ENCODE peak calls at places on chromosomes 13 and 19, in five cellular contexts. P, T, N, J and V are unnamed samples.

GRCh38 chr19:58021541-58022282 is 12.1 kb upstream of the ZSCAN1 start:
- DNase-seq in P (no peak), T (peak; percentile 65), N (peak; percentile 58), J (no peak), V (no peak)

GRCh38 chr19:4866595-4867424 is 657 bp downstream of the PLIN3 start:
- DNase-seq in P (peak; percentile 91), T (peak; percentile 53), N (peak; percentile 51), J (no peak), V (peak; percentile 39)

GRCh38 chr13:48624858-48625257 is 28.9 kb upstream of the CYSLTR2 start:
- DNase-seq in P (no peak), T (peak; percentile 52), N (no peak), J (no peak), V (no peak)

GRCh38 chr13:83352391-83352790 is 529.9 kb downstream of the SLITRK1 start:
- DNase-seq in P (no peak), T (no peak), N (no peak), J (no peak), V (no peak)

GRCh38 chr13:49455016-49455398 is 10.9 kb downstream of the SETDB2 start:
- DNase-seq in P (no peak), T (no peak), N (no peak), J (no peak), V (no peak)

GRCh38 chr19:47625650-47626049 is 16.7 kb downstream of the BICRA start:
- DNase-seq in P (peak; percentile 51), T (no peak), N (no peak), J (no peak), V (no peak)

GRCh38 chr19:6723738-6724137 is 3.3 kb upstream of the C3 start:
- DNase-seq in P (peak; percentile 24), T (peak; percentile 57), N (no peak), J (no peak), V (no peak)

GRCh38 chr13:33033361-33033812 is 17.2 kb downstream of the KL start:
- DNase-seq in P (peak; percentile 70), T (no peak), N (no peak), J (no peak), V (peak; percentile 39)

GRCh38 chr19:17576758-17577532 is 21.5 kb downstream of the COLGALT1 start:
- DNase-seq in P (peak; percentile 89), T (peak; percentile 51), N (no peak), J (no peak), V (no peak)

GRCh38 chr13:45768668-45769067 is 66.5 kb downstream of the CBY2 start:
- DNase-seq in P (no peak), T (no peak), N (no peak), J (no peak), V (no peak)

GRCh38 chr13:101144808-101145419 is 271.4 kb downstream of the NALCN start:
- DNase-seq in P (no peak), T (peak; percentile 73), N (no peak), J (no peak), V (no peak)

GRCh38 chr13:28401303-28402056 is 93.4 kb downstream of the FLT1 start:
- DNase-seq in P (no peak), T (peak; percentile 89), N (no peak), J (no peak), V (no peak)

GRCh38 chr13:71625694-71626093 is 241.3 kb downstream of the DACH1 start:
- DNase-seq in P (no peak), T (peak; percentile 54), N (no peak), J (no peak), V (no peak)

GRCh38 chr13:80201686-80202085 is 139.2 kb downstream of the SPRY2 start:
- DNase-seq in P (no peak), T (no peak), N (no peak), J (no peak), V (no peak)
- H3K4me3 ChIP-seq in P (no peak overlapping the region), T (no peak overlapping the region), N (no peak overlapping the region), J (no peak overlapping the region), V (no peak overlapping the region)

DNA sequence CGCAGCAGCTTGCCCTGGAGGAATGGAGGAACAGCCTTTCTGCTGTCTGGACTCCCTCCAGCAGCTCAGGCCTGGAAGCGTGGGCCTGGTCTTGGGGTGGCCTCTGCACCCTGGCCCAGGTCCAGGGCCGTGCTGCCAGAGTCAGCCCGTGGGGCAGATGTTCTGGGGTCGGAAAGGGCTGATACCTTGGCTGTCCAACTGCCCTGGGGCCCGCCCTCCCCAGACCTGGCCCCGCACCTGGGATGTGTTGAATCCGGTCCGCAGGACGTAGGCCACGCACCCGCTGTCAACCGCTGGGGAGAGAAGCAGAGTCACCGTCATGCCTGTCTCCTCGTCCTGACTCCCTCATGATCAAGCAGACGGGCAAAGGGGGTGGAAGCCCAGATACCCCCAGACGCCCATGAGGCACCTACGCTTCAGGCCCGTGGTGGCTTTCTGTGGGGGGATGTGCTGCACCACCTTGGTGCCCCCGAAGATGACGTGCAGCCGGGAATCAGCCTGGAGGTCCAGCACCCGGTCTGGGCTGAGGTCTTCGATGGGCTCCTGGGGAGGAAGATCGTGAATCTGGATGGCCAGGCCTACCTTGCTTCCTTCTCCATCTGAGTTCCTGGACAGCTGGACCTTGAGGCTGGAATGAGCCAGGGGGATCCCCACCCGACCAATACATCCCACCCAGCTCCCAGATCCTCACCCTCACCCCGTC is 7.7 kb downstream of the ATP13A1 start:
- DNase-seq in P (peak; percentile 64), T (no peak), N (no peak), J (no peak), V (no peak)
- H3K36me3 ChIP-seq in P (peaks cover 92% of the 10 kb centered on the region), T (peaks cover 42% of the 10 kb centered on the region), N (peaks cover 44% of the 10 kb centered on the region), J (no peaks in the 10 kb centered on the region), V (peaks cover 37% of the 10 kb centered on the region)

DNA sequence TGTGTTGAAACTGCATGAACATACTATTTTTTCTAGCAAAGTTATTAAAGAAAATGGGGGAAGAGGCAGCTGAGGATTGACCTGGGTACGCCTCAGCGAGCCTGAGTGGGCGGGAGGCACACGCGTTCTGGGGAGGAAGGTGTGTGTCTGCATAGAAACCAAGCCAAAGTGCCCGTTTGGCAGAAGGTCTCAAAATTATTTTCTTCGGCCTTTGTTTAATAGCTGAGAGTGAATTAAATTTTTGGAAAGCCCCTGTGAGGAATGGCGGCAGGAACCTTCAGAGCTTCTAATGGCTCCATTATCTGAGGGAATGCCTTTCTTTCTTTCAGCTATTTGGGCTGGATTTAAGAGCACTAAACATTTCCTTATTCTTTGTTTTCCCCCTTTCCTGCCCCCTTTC is 5.2 kb downstream of the ZIC2 start:
- DNase-seq in P (no peak), T (no peak), N (no peak), J (no peak), V (no peak)
- H3K4me3 ChIP-seq in P (no peak overlapping the region), T (no peak overlapping the region), N (no peak overlapping the region), J (no peak overlapping the region), V (no peak overlapping the region)

DNA sequence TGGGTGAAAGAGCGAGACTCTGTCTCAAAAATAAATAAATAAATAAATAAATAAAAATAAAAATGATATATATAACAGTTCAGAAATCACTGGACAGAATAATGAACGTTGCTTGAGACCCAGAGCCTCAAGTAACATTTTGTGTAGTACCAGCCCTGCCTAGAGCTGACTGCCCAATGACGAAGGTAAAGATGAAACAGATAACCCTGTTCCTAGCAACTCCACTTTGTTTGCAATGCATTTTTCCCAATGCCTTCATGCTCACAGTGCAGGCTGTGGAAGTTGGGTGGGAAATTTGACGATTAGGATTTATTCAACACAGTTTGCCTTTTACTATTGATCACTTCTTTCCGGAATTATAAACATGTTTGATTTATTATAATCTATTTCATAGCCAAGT is 22.2 kb upstream of the FRY start:
- DNase-seq in P (no peak), T (no peak), N (no peak), J (no peak), V (no peak)
- H3K36me3 ChIP-seq in P (no peaks in the 10 kb centered on the region), T (no peaks in the 10 kb centered on the region), N (no peaks in the 10 kb centered on the region), J (no peaks in the 10 kb centered on the region), V (no peaks in the 10 kb centered on the region)

DNA sequence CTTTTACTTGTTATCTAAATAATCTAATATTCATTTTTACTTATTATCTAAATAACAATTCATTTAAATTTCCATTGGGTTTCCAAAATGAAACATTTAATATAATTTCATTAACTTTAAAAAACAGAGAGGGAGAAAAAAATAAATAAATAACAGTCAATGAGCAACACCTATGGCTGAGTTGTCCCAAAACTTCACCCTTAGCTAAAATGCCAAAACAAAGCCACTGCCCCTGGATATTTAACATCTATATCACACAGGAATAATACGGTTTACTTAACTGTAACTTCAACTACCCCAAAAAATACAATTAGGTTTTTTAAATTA is 570 bp downstream of the ELF1 start:
- DNase-seq in P (no peak), T (no peak), N (no peak), J (no peak), V (no peak)
- H3K4me3 ChIP-seq in P (peak overlapping the region; percentile 12), T (no peak overlapping the region), N (no peak overlapping the region), J (peak overlapping the region; percentile 37), V (peak overlapping the region; percentile 61)

GRCh38 chr19:31330237-31330636 is 19.0 kb downstream of the TSHZ3 start:
- DNase-seq in P (peak; percentile 64), T (no peak), N (no peak), J (no peak), V (no peak)
- H3K36me3 ChIP-seq in P (no peaks in the 10 kb centered on the region), T (no peaks in the 10 kb centered on the region), N (no peaks in the 10 kb centered on the region), J (no peaks in the 10 kb centered on the region), V (no peaks in the 10 kb centered on the region)

GRCh38 chr19:28171983-28172382 is 1041.0 kb downstream of the UQCRFS1 start:
- DNase-seq in P (no peak), T (no peak), N (no peak), J (no peak), V (no peak)

GRCh38 chr19:28170066-28170465 is 1042.9 kb downstream of the UQCRFS1 start:
- DNase-seq in P (no peak), T (no peak), N (no peak), J (no peak), V (no peak)

GRCh38 chr19:28169168-28169862 is 1043.6 kb downstream of the UQCRFS1 start:
- DNase-seq in P (no peak), T (no peak), N (no peak), J (no peak), V (no peak)

GRCh38 chr19:28166025-28166424 is 1046.9 kb downstream of the UQCRFS1 start:
- DNase-seq in P (no peak), T (no peak), N (no peak), J (no peak), V (no peak)

DNA sequence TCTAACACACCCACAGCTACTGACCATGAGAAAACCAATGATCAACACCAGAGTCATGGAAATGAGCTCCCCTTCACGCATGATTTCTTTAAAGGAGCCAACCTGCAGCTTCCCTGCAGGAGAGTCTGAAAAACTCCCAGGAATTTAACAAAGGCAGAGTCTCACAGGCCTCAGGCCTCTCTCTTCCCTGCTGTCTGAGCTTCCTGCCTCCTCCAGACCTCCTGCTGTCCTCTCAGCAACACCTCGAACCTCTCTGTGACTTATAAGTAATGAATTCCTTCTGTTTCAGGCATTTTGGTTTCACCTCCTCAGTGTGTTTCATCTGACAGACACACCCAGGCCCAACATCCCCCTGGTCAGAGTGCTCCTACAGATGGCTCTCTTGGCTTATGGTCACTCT is 1044.4 kb downstream of the UQCRFS1 start:
- DNase-seq in P (no peak), T (no peak), N (no peak), J (no peak), V (no peak)
- H3K4me3 ChIP-seq in P (no peak overlapping the region), T (no peak overlapping the region), N (no peak overlapping the region), J (no peak overlapping the region), V (no peak overlapping the region)

GRCh38 chr13:41017153-41017552 is 2.0 kb downstream of the ELF1 start:
- DNase-seq in P (no peak), T (no peak), N (peak; percentile 40), J (no peak), V (no peak)
- H3K36me3 ChIP-seq in P (no peaks in the 10 kb centered on the region), T (no peaks in the 10 kb centered on the region), N (no peaks in the 10 kb centered on the region), J (no peaks in the 10 kb centered on the region), V (no peaks in the 10 kb centered on the region)

GRCh38 chr19:12872941-12873890 is 8.0 kb downstream of the DNASE2 start:
- DNase-seq in P (no peak), T (peak; percentile 71), N (peak; percentile 75), J (no peak), V (peak; percentile 57)
- H3K4me3 ChIP-seq in P (no peak overlapping the region), T (no peak overlapping the region), N (no peak overlapping the region), J (peak overlapping the region; percentile 19), V (no peak overlapping the region)